ENCODE peak calls at places on chromosomes 4 and X, in five cellular contexts. One of them, this sample, is unnamed.

GRCh38 chr4:128347930-128348660 is 60.5 kb upstream of the PGRMC2 start:
- DNase-seq in stimulated activated CD4-positive, alpha-beta T cell treated with anti-CD3 and anti-CD28 coated beads, Interleukin-2, amount 100 ng/mL, for 48 hours: no peak
- DNase-seq in NCI-H1092 treated with DMSO at 0.1 percent for 48 hours: no peak
- DNase-seq in HFFc6: no peak
- DNase-seq in HuH-7.5: no peak
- DNase-seq in this sample: no peak

GRCh38 chr4:88382621-88383020 is 4.0 kb downstream of the HERC6 start:
- DNase-seq in stimulated activated CD4-positive, alpha-beta T cell treated with anti-CD3 and anti-CD28 coated beads, Interleukin-2, amount 100 ng/mL, for 48 hours: peak; percentile 23
- DNase-seq in NCI-H1092 treated with DMSO at 0.1 percent for 48 hours: no peak
- DNase-seq in HFFc6: no peak
- DNase-seq in HuH-7.5: no peak
- DNase-seq in this sample: no peak

GRCh38 chrX:30615229-30615628 is 37.7 kb upstream of the TASL start:
- DNase-seq in stimulated activated CD4-positive, alpha-beta T cell treated with anti-CD3 and anti-CD28 coated beads, Interleukin-2, amount 100 ng/mL, for 48 hours: no peak
- DNase-seq in NCI-H1092 treated with DMSO at 0.1 percent for 48 hours: no peak
- DNase-seq in HFFc6: peak; percentile 24
- DNase-seq in HuH-7.5: no peak
- DNase-seq in this sample: no peak

GRCh38 chr4:168666531-168666930 is 169.7 kb downstream of the PALLD start:
- DNase-seq in stimulated activated CD4-positive, alpha-beta T cell treated with anti-CD3 and anti-CD28 coated beads, Interleukin-2, amount 100 ng/mL, for 48 hours: no peak
- DNase-seq in NCI-H1092 treated with DMSO at 0.1 percent for 48 hours: no peak
- DNase-seq in HFFc6: peak; percentile 76
- DNase-seq in HuH-7.5: no peak
- DNase-seq in this sample: no peak

GRCh38 chr4:67762091-67762490 is 7.9 kb upstream of the GNRHR start:
- DNase-seq in stimulated activated CD4-positive, alpha-beta T cell treated with anti-CD3 and anti-CD28 coated beads, Interleukin-2, amount 100 ng/mL, for 48 hours: no peak
- DNase-seq in NCI-H1092 treated with DMSO at 0.1 percent for 48 hours: no peak
- DNase-seq in HFFc6: no peak
- DNase-seq in HuH-7.5: no peak
- DNase-seq in this sample: no peak

GRCh38 chr4:146235654-146236570 is 21.6 kb downstream of the REELD1 start:
- DNase-seq in stimulated activated CD4-positive, alpha-beta T cell treated with anti-CD3 and anti-CD28 coated beads, Interleukin-2, amount 100 ng/mL, for 48 hours: no peak
- DNase-seq in NCI-H1092 treated with DMSO at 0.1 percent for 48 hours: no peak
- DNase-seq in HFFc6: no peak
- DNase-seq in HuH-7.5: no peak
- DNase-seq in this sample: no peak

GRCh38 chr4:32417113-32417704 is 1697.0 kb downstream of the PCDH7 start:
- DNase-seq in stimulated activated CD4-positive, alpha-beta T cell treated with anti-CD3 and anti-CD28 coated beads, Interleukin-2, amount 100 ng/mL, for 48 hours: no peak
- DNase-seq in NCI-H1092 treated with DMSO at 0.1 percent for 48 hours: no peak
- DNase-seq in HFFc6: no peak
- DNase-seq in HuH-7.5: no peak
- DNase-seq in this sample: no peak

GRCh38 chr4:166229799-166230198 is 356.8 kb downstream of the TLL1 start:
- DNase-seq in stimulated activated CD4-positive, alpha-beta T cell treated with anti-CD3 and anti-CD28 coated beads, Interleukin-2, amount 100 ng/mL, for 48 hours: no peak
- DNase-seq in NCI-H1092 treated with DMSO at 0.1 percent for 48 hours: no peak
- DNase-seq in HFFc6: no peak
- DNase-seq in HuH-7.5: no peak
- DNase-seq in this sample: no peak

GRCh38 chr4:159685406-159686092 is 582.7 kb downstream of the RAPGEF2 start:
- DNase-seq in stimulated activated CD4-positive, alpha-beta T cell treated with anti-CD3 and anti-CD28 coated beads, Interleukin-2, amount 100 ng/mL, for 48 hours: no peak
- DNase-seq in NCI-H1092 treated with DMSO at 0.1 percent for 48 hours: no peak
- DNase-seq in HFFc6: no peak
- DNase-seq in HuH-7.5: no peak
- DNase-seq in this sample: no peak

GRCh38 chrX:33447285-33447684 is 235.9 kb upstream of the DMD start:
- DNase-seq in stimulated activated CD4-positive, alpha-beta T cell treated with anti-CD3 and anti-CD28 coated beads, Interleukin-2, amount 100 ng/mL, for 48 hours: no peak
- DNase-seq in NCI-H1092 treated with DMSO at 0.1 percent for 48 hours: no peak
- DNase-seq in HFFc6: no peak
- DNase-seq in HuH-7.5: no peak
- DNase-seq in this sample: no peak

GRCh38 chr4:17811078-17811603 is 362 bp downstream of the NCAPG start:
- DNase-seq in stimulated activated CD4-positive, alpha-beta T cell treated with anti-CD3 and anti-CD28 coated beads, Interleukin-2, amount 100 ng/mL, for 48 hours: peak; percentile 37
- DNase-seq in NCI-H1092 treated with DMSO at 0.1 percent for 48 hours: peak; percentile 42
- DNase-seq in HFFc6: no peak
- DNase-seq in HuH-7.5: no peak
- DNase-seq in this sample: no peak

GRCh38 chr4:176810481-176811249 is 17.9 kb upstream of the VEGFC start:
- DNase-seq in stimulated activated CD4-positive, alpha-beta T cell treated with anti-CD3 and anti-CD28 coated beads, Interleukin-2, amount 100 ng/mL, for 48 hours: no peak
- DNase-seq in NCI-H1092 treated with DMSO at 0.1 percent for 48 hours: no peak
- DNase-seq in HFFc6: no peak
- DNase-seq in HuH-7.5: no peak
- DNase-seq in this sample: no peak

GRCh38 chr4:13454786-13455185 is 29.4 kb downstream of the RAB28 start:
- DNase-seq in stimulated activated CD4-positive, alpha-beta T cell treated with anti-CD3 and anti-CD28 coated beads, Interleukin-2, amount 100 ng/mL, for 48 hours: no peak
- DNase-seq in NCI-H1092 treated with DMSO at 0.1 percent for 48 hours: no peak
- DNase-seq in HFFc6: no peak
- DNase-seq in HuH-7.5: no peak
- DNase-seq in this sample: no peak

GRCh38 chrX:15269618-15270521 is at the start of gene ASB9:
- DNase-seq in stimulated activated CD4-positive, alpha-beta T cell treated with anti-CD3 and anti-CD28 coated beads, Interleukin-2, amount 100 ng/mL, for 48 hours: no peak
- DNase-seq in NCI-H1092 treated with DMSO at 0.1 percent for 48 hours: no peak
- DNase-seq in HFFc6: peak; percentile 50
- DNase-seq in HuH-7.5: peak; percentile 34
- DNase-seq in this sample: no peak

GRCh38 chr4:40811886-40812857 is 62.4 kb downstream of the NSUN7 start:
- DNase-seq in stimulated activated CD4-positive, alpha-beta T cell treated with anti-CD3 and anti-CD28 coated beads, Interleukin-2, amount 100 ng/mL, for 48 hours: no peak
- DNase-seq in NCI-H1092 treated with DMSO at 0.1 percent for 48 hours: no peak
- DNase-seq in HFFc6: no peak
- DNase-seq in HuH-7.5: no peak
- DNase-seq in this sample: no peak

This sample was measured in omental fat pad.